ENCODE peak calls at places on chromosomes 16 and 17, in nine cellular contexts. One of them, this sample, is unnamed.

GRCh38 chr16:19175492-19176262 is 7.6 kb downstream of the SYT17 start:
- DNase-seq in NCI-H1694 treated with DMSO at 0.1 percent for 48 hours: no peak
- DNase-seq in HEK293T: no peak
- DNase-seq in stimulated activated CD8-positive, alpha-beta memory T cell treated with anti-CD3 and anti-CD28 coated beads, Interleukin-4, amount 100 ng/mL, for 4 hours: no peak
- DNase-seq in tibial nerve: no peak
- DNase-seq in fibroblast of villous mesenchyme: peak
- DNase-seq in A172: no peak
- DNase-seq in T-helper 2 cell: no peak
- DNase-seq in heart left ventricle: no peak
- DNase-seq in this sample: no peak

GRCh38 chr16:89193576-89194293 is 6.6 kb downstream of the SLC22A31 start:
- DNase-seq in heart left ventricle: no peak
- DNase-seq in T-helper 2 cell: no peak
- DNase-seq in HEK293T: no peak
- DNase-seq in NCI-H1694 treated with DMSO at 0.1 percent for 48 hours: no peak
- DNase-seq in tibial nerve: no peak
- DNase-seq in fibroblast of villous mesenchyme: no peak
- DNase-seq in A172: no peak
- DNase-seq in stimulated activated CD8-positive, alpha-beta memory T cell treated with anti-CD3 and anti-CD28 coated beads, Interleukin-4, amount 100 ng/mL, for 4 hours: no peak
- DNase-seq in this sample: no peak

GRCh38 chr17:16495980-16496819 is 4.2 kb upstream of the LRRC75A start:
- DNase-seq in HEK293T: no peak
- DNase-seq in NCI-H1694 treated with DMSO at 0.1 percent for 48 hours: no peak
- DNase-seq in stimulated activated CD8-positive, alpha-beta memory T cell treated with anti-CD3 and anti-CD28 coated beads, Interleukin-4, amount 100 ng/mL, for 4 hours: no peak
- DNase-seq in heart left ventricle: no peak
- DNase-seq in fibroblast of villous mesenchyme: no peak
- DNase-seq in T-helper 2 cell: no peak
- DNase-seq in tibial nerve: no peak
- DNase-seq in A172: no peak
- DNase-seq in this sample: no peak

GRCh38 chr16:8958344-8958808 is 5.3 kb downstream of the USP7 start:
- DNase-seq in heart left ventricle: no peak
- DNase-seq in fibroblast of villous mesenchyme: peak
- DNase-seq in stimulated activated CD8-positive, alpha-beta memory T cell treated with anti-CD3 and anti-CD28 coated beads, Interleukin-4, amount 100 ng/mL, for 4 hours: no peak
- DNase-seq in HEK293T: no peak
- DNase-seq in NCI-H1694 treated with DMSO at 0.1 percent for 48 hours: no peak
- DNase-seq in T-helper 2 cell: no peak
- DNase-seq in tibial nerve: no peak
- DNase-seq in A172: peak
- DNase-seq in this sample: no peak

GRCh38 chr16:57653936-57654335 is 14.2 kb upstream of the ADGRG3 start:
- DNase-seq in HEK293T: no peak
- DNase-seq in stimulated activated CD8-positive, alpha-beta memory T cell treated with anti-CD3 and anti-CD28 coated beads, Interleukin-4, amount 100 ng/mL, for 4 hours: no peak
- DNase-seq in T-helper 2 cell: no peak
- DNase-seq in fibroblast of villous mesenchyme: no peak
- DNase-seq in A172: peak
- DNase-seq in tibial nerve: no peak
- DNase-seq in heart left ventricle: peak
- DNase-seq in NCI-H1694 treated with DMSO at 0.1 percent for 48 hours: no peak
- DNase-seq in this sample: no peak

GRCh38 chr16:47016700-47017133 is 43.2 kb upstream of the DNAJA2 start:
- DNase-seq in tibial nerve: no peak
- DNase-seq in NCI-H1694 treated with DMSO at 0.1 percent for 48 hours: no peak
- DNase-seq in T-helper 2 cell: peak
- DNase-seq in fibroblast of villous mesenchyme: no peak
- DNase-seq in stimulated activated CD8-positive, alpha-beta memory T cell treated with anti-CD3 and anti-CD28 coated beads, Interleukin-4, amount 100 ng/mL, for 4 hours: no peak
- DNase-seq in HEK293T: no peak
- DNase-seq in heart left ventricle: no peak
- DNase-seq in A172: no peak
- DNase-seq in this sample: no peak

GRCh38 chr16:49703494-49703893 is 152.4 kb downstream of the ZNF423 start:
- DNase-seq in heart left ventricle: no peak
- DNase-seq in fibroblast of villous mesenchyme: no peak
- DNase-seq in HEK293T: no peak
- DNase-seq in tibial nerve: no peak
- DNase-seq in stimulated activated CD8-positive, alpha-beta memory T cell treated with anti-CD3 and anti-CD28 coated beads, Interleukin-4, amount 100 ng/mL, for 4 hours: no peak
- DNase-seq in A172: no peak
- DNase-seq in T-helper 2 cell: no peak
- DNase-seq in NCI-H1694 treated with DMSO at 0.1 percent for 48 hours: no peak
- DNase-seq in this sample: no peak

GRCh38 chr17:76824103-76824502 is 44.1 kb upstream of the MGAT5B start:
- DNase-seq in tibial nerve: no peak
- DNase-seq in A172: no peak
- DNase-seq in stimulated activated CD8-positive, alpha-beta memory T cell treated with anti-CD3 and anti-CD28 coated beads, Interleukin-4, amount 100 ng/mL, for 4 hours: no peak
- DNase-seq in fibroblast of villous mesenchyme: no peak
- DNase-seq in HEK293T: no peak
- DNase-seq in heart left ventricle: no peak
- DNase-seq in NCI-H1694 treated with DMSO at 0.1 percent for 48 hours: no peak
- DNase-seq in T-helper 2 cell: no peak
- DNase-seq in this sample: no peak

GRCh38 chr17:7445011-7445927 is at the start of gene CHRNB1:
- DNase-seq in NCI-H1694 treated with DMSO at 0.1 percent for 48 hours: no peak
- DNase-seq in heart left ventricle: peak
- DNase-seq in fibroblast of villous mesenchyme: peak
- DNase-seq in stimulated activated CD8-positive, alpha-beta memory T cell treated with anti-CD3 and anti-CD28 coated beads, Interleukin-4, amount 100 ng/mL, for 4 hours: no peak
- DNase-seq in tibial nerve: peak
- DNase-seq in A172: no peak
- DNase-seq in HEK293T: peak
- DNase-seq in T-helper 2 cell: no peak
- DNase-seq in this sample: no peak

GRCh38 chr16:69386596-69386995 is 789 bp upstream of the TERF2 start:
- DNase-seq in tibial nerve: no peak
- DNase-seq in heart left ventricle: no peak
- DNase-seq in NCI-H1694 treated with DMSO at 0.1 percent for 48 hours: no peak
- DNase-seq in fibroblast of villous mesenchyme: no peak
- DNase-seq in T-helper 2 cell: no peak
- DNase-seq in A172: peak
- DNase-seq in stimulated activated CD8-positive, alpha-beta memory T cell treated with anti-CD3 and anti-CD28 coated beads, Interleukin-4, amount 100 ng/mL, for 4 hours: no peak
- DNase-seq in HEK293T: no peak
- DNase-seq in this sample: no peak

GRCh38 chr17:1830288-1830687 is 483 bp downstream of the RPA1 start:
- DNase-seq in HEK293T: peak
- DNase-seq in A172: peak
- DNase-seq in NCI-H1694 treated with DMSO at 0.1 percent for 48 hours: no peak
- DNase-seq in heart left ventricle: no peak
- DNase-seq in stimulated activated CD8-positive, alpha-beta memory T cell treated with anti-CD3 and anti-CD28 coated beads, Interleukin-4, amount 100 ng/mL, for 4 hours: no peak
- DNase-seq in fibroblast of villous mesenchyme: peak
- DNase-seq in T-helper 2 cell: peak
- DNase-seq in tibial nerve: no peak
- DNase-seq in this sample: no peak

GRCh38 chr16:50440991-50441390 is 72.2 kb upstream of the BRD7 start:
- DNase-seq in T-helper 2 cell: no peak
- DNase-seq in HEK293T: no peak
- DNase-seq in tibial nerve: no peak
- DNase-seq in heart left ventricle: no peak
- DNase-seq in stimulated activated CD8-positive, alpha-beta memory T cell treated with anti-CD3 and anti-CD28 coated beads, Interleukin-4, amount 100 ng/mL, for 4 hours: no peak
- DNase-seq in A172: no peak
- DNase-seq in fibroblast of villous mesenchyme: no peak
- DNase-seq in NCI-H1694 treated with DMSO at 0.1 percent for 48 hours: no peak
- DNase-seq in this sample: no peak

GRCh38 chr17:31541559-31541958 is 150.1 kb downstream of the RAB11FIP4 start:
- DNase-seq in HEK293T: peak
- DNase-seq in NCI-H1694 treated with DMSO at 0.1 percent for 48 hours: no peak
- DNase-seq in stimulated activated CD8-positive, alpha-beta memory T cell treated with anti-CD3 and anti-CD28 coated beads, Interleukin-4, amount 100 ng/mL, for 4 hours: no peak
- DNase-seq in heart left ventricle: no peak
- DNase-seq in T-helper 2 cell: no peak
- DNase-seq in A172: no peak
- DNase-seq in fibroblast of villous mesenchyme: no peak
- DNase-seq in tibial nerve: no peak
- DNase-seq in this sample: no peak